ENCODE peak calls at places on chromosome 1, in four cellular contexts. One of them, this sample, is unnamed.

GRCh38 chr1:234721476-234722266 is 111.7 kb upstream of the IRF2BP2 start:
- DNase-seq in K562: no peak
- DNase-seq in HepG2: peak
- DNase-seq in GM12878: no peak
- DNase-seq in this sample: no peak

GRCh38 chr1:236759252-236759859 is 35.7 kb upstream of the MTR start:
- DNase-seq in K562: peak
- DNase-seq in HepG2: peak
- DNase-seq in GM12878: peak
- DNase-seq in this sample: no peak

GRCh38 chr1:6357243-6357929 is 36.2 kb downstream of the ACOT7 start:
- DNase-seq in K562: peak
- DNase-seq in HepG2: no peak
- DNase-seq in GM12878: no peak
- DNase-seq in this sample: peak

GRCh38 chr1:232568906-232569305 is 61.0 kb downstream of the SIPA1L2 start:
- DNase-seq in K562: no peak
- DNase-seq in HepG2: no peak
- DNase-seq in GM12878: no peak
- DNase-seq in this sample: no peak

GRCh38 chr1:21935891-21936365 is 1.2 kb downstream of the HSPG2 start:
- DNase-seq in K562: no peak
- DNase-seq in HepG2: no peak
- DNase-seq in GM12878: no peak
- DNase-seq in this sample: no peak

GRCh38 chr1:163085041-163085903 is 16.1 kb downstream of the RGS4 start:
- DNase-seq in K562: no peak
- DNase-seq in HepG2: no peak
- DNase-seq in GM12878: no peak
- DNase-seq in this sample: no peak

GRCh38 chr1:6053206-6053546 is 7.5 kb downstream of the KCNAB2 start:
- DNase-seq in K562: no peak
- DNase-seq in HepG2: no peak
- DNase-seq in GM12878: no peak
- DNase-seq in this sample: no peak

GRCh38 chr1:41357451-41358151 is 3.6 kb upstream of the FOXO6 start:
- DNase-seq in K562: no peak
- DNase-seq in HepG2: no peak
- DNase-seq in GM12878: no peak
- DNase-seq in this sample: no peak

GRCh38 chr1:177817969-177818872 is 151.6 kb downstream of the SEC16B start:
- DNase-seq in K562: no peak
- DNase-seq in HepG2: no peak
- DNase-seq in GM12878: peak
- DNase-seq in this sample: no peak

GRCh38 chr1:96756789-96757188 is 35.2 kb downstream of the PTBP2 start:
- DNase-seq in K562: no peak
- DNase-seq in HepG2: peak
- DNase-seq in GM12878: no peak
- DNase-seq in this sample: no peak

GRCh38 chr1:172298146-172298545 is 122.3 kb upstream of the C1orf105 start:
- DNase-seq in K562: no peak
- DNase-seq in HepG2: no peak
- DNase-seq in GM12878: peak
- DNase-seq in this sample: no peak
- TF ChIP-seq BRCA1 in K562: no peak
- TF ChIP-seq BRCA1 in HepG2: no peak
- TF ChIP-seq BRCA1 in GM12878: no peak
- TF ChIP-seq BRCA1 in this sample: no peak

DNA sequence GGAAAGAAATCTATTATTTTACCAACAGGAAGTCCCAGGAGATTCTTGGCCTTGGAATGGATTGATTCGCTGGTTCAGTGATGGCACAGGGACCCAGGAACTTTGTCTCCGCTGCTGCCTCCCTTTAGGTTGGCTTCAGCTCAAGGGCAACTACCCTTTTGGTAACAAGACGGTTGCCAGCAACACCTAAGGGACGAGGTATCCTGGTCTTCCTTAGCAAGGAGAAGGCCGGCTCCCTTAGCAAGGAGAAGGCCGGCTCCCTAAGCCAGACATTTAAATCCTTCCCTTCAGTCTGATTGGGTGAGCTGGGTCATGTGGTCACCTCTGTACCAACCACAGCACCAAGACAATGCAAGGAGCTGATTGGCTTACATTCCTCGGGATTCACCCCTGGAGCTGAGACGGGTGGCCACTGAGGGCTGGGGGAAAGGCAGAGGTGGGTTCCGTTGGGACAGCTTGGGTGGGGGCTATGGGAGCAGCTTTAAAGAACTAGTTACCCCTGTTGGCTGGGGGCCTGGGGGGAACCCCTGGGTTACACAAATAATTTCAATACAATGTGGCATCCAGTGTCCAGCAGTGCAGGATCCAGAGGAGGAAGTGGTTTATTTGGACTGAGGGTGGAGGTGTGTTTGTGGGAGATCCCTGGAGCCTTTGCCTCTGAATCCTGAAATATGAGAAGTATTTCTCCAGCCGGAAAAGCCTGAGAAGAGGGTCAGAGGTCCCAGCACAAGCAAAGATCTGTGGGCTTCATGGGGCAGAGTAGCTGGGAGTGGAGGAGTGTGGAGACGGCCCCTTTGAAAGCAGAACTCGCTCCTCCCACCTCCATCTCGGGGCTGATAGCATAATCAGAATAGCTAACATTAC is 20.7 kb upstream of the CLIC4 start:
- DNase-seq in K562: peak
- DNase-seq in HepG2: peak
- DNase-seq in GM12878: no peak
- DNase-seq in this sample: no peak
- TF ChIP-seq BRCA1 in K562: no peak
- TF ChIP-seq BRCA1 in HepG2: no peak
- TF ChIP-seq BRCA1 in GM12878: no peak
- TF ChIP-seq BRCA1 in this sample: no peak

GRCh38 chr1:224541901-224542610 is 74.1 kb upstream of the CNIH3 start:
- DNase-seq in K562: no peak
- DNase-seq in HepG2: no peak
- DNase-seq in GM12878: no peak
- DNase-seq in this sample: no peak

GRCh38 chr1:224544276-224544675 is 71.8 kb upstream of the CNIH3 start:
- DNase-seq in K562: no peak
- DNase-seq in HepG2: no peak
- DNase-seq in GM12878: no peak
- DNase-seq in this sample: no peak

GRCh38 chr1:224541072-224541790 is 74.9 kb upstream of the CNIH3 start:
- DNase-seq in K562: no peak
- DNase-seq in HepG2: no peak
- DNase-seq in GM12878: no peak
- DNase-seq in this sample: no peak

GRCh38 chr1:224543453-224543852 is 72.7 kb upstream of the CNIH3 start:
- DNase-seq in K562: no peak
- DNase-seq in HepG2: no peak
- DNase-seq in GM12878: no peak
- DNase-seq in this sample: no peak

GRCh38 chr1:224542783-224543440 is 73.2 kb upstream of the CNIH3 start:
- DNase-seq in K562: peak
- DNase-seq in HepG2: peak
- DNase-seq in GM12878: no peak
- DNase-seq in this sample: no peak
- TF ChIP-seq BRCA1 in K562: no peak
- TF ChIP-seq BRCA1 in HepG2: no peak
- TF ChIP-seq BRCA1 in GM12878: no peak
- TF ChIP-seq BRCA1 in this sample: no peak

GRCh38 chr1:109782514-109782913 is 18.8 kb upstream of the EPS8L3 start:
- DNase-seq in K562: no peak
- DNase-seq in HepG2: no peak
- DNase-seq in GM12878: no peak
- DNase-seq in this sample: no peak
- TF ChIP-seq BRCA1 in K562: no peak
- TF ChIP-seq BRCA1 in HepG2: no peak
- TF ChIP-seq BRCA1 in GM12878: no peak
- TF ChIP-seq BRCA1 in this sample: no peak

DNA sequence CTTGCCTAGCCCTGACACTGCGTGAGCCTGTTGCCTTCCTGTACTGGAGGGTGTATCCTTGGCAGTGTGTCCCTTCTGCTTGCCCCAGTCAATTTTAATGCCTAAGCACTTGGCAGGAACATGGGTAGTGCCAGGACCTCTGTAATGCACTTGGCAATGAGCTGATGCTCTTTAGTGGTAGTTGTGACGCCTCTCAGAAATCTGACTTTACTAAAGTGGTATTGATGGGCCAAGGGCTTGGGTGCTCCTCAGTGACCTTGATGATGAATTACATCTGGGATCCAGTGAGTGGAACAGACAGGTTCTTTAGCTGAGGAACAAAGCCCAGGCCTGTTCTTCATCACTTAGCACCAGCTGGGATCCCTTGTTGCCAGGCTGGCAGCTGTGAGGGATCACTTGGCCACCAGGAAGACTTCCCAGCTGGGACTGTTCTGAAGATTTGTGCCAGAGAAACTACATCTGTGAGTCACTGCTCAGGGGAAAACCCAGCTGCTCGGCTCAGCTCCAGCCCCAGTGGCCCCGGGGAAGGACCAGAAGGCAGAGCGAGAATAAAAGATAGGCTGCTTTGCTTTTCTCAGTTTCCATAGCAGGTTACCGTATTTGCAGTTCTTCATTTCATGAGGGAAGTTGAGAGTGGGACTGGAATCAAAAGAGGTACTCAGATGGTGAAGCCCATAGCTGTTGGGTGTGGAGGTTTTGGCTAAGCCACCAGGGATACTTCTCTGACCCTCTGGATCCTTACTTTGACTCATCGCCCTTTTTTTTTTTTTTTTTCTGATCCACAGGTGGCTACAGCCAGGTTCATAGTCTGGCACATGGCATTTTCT is 28.5 kb upstream of the KCNA2 start:
- DNase-seq in K562: no peak
- DNase-seq in HepG2: no peak
- DNase-seq in GM12878: peak
- DNase-seq in this sample: no peak
- TF ChIP-seq BRCA1 in K562: no peak
- TF ChIP-seq BRCA1 in HepG2: no peak
- TF ChIP-seq BRCA1 in GM12878: no peak
- TF ChIP-seq BRCA1 in this sample: no peak

DNA sequence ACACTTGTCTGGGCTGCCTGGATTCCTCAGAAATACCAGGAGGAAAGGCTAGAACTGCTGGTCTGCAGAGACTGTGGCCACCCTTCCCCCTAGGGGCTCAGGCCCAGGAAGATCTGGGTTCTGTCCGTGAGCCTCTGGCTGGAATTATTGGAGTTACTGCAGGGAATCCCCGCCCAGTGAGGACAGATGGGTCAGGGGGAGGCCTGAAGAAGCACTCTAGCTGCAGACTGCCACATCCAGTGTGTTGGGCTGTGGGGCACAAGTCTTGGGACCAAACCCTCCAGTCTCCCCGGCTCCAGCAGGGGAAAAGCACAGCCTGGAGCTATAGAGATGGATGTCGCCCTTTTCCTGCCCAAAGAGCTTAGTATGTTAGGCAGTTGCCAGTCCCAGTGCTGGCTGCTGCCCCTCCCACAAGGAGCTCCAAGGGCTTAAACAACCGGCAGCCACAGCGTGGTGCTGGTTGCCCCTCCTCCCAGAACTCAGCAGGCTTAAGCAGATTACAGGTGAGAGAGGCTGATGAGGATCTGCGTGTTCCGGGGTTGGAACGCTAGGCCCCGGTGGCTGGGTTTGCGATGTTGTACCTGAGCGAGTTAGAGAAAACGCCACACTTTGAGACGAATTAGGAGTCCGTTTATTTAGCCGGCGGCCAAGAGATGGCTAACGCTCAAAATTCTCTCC is 255.5 kb upstream of the LRRC7 start:
- DNase-seq in K562: no peak
- DNase-seq in HepG2: no peak
- DNase-seq in GM12878: no peak
- DNase-seq in this sample: peak
- TF ChIP-seq BRCA1 in K562: no peak
- TF ChIP-seq BRCA1 in HepG2: no peak
- TF ChIP-seq BRCA1 in GM12878: no peak
- TF ChIP-seq BRCA1 in this sample: no peak

DNA sequence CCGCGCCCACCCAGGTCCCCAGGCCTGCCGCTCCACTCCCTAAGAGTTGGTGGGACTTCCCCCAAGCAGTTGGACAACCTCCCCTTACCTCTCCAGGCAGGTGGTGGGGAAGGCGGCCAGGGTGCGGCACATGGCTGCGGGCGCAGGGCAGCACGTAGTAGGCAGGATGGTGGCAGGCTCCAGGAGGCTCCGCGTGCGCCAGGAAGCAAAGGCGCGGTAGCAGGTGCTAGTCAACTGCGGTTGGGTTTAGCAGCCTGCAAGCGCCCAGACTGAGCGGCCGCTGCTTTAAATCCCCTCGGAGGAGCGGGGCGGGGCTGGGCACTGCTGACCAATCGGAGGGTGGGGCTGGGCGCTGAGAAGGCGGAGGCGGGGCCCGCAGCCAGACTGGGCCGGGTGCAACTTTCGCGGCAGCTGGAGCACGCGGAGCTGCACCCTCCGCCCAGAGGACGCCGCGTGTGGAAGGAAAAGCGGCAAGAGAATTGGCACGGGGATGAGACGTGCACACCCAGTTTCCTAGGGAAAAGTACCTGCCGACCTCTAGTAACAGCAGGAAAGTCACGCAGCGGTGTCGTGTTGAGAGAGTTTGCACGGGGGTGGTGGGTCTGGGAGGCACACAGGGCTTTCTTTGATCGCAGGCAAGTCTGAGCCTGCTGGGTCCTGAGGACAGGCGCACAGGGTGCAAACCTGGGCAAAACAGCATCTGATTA is at the start of gene RGS16:
- DNase-seq in K562: peak
- DNase-seq in HepG2: no peak
- DNase-seq in GM12878: peak
- DNase-seq in this sample: peak
- TF ChIP-seq BRCA1 in K562: no peak
- TF ChIP-seq BRCA1 in HepG2: no peak
- TF ChIP-seq BRCA1 in GM12878: no peak
- TF ChIP-seq BRCA1 in this sample: no peak

GRCh38 chr1:188050250-188050649 is 1221.5 kb downstream of the PLA2G4A start:
- DNase-seq in K562: no peak
- DNase-seq in HepG2: no peak
- DNase-seq in GM12878: no peak
- DNase-seq in this sample: no peak

GRCh38 chr1:188058801-188059200 is 1230.1 kb downstream of the PLA2G4A start:
- DNase-seq in K562: no peak
- DNase-seq in HepG2: no peak
- DNase-seq in GM12878: no peak
- DNase-seq in this sample: no peak

GRCh38 chr1:188061881-188062280 is 1233.1 kb downstream of the PLA2G4A start:
- DNase-seq in K562: no peak
- DNase-seq in HepG2: no peak
- DNase-seq in GM12878: no peak
- DNase-seq in this sample: no peak

GRCh38 chr1:188055921-188056505 is 1227.3 kb downstream of the PLA2G4A start:
- DNase-seq in K562: no peak
- DNase-seq in HepG2: no peak
- DNase-seq in GM12878: no peak
- DNase-seq in this sample: no peak
- TF ChIP-seq BRCA1 in K562: no peak
- TF ChIP-seq BRCA1 in HepG2: no peak
- TF ChIP-seq BRCA1 in GM12878: no peak
- TF ChIP-seq BRCA1 in this sample: no peak

GRCh38 chr1:53763911-53764310 is 24.9 kb upstream of the GLIS1 start:
- DNase-seq in K562: no peak
- DNase-seq in HepG2: no peak
- DNase-seq in GM12878: no peak
- DNase-seq in this sample: no peak
- TF ChIP-seq BRCA1 in K562: no peak
- TF ChIP-seq BRCA1 in HepG2: no peak
- TF ChIP-seq BRCA1 in GM12878: no peak
- TF ChIP-seq BRCA1 in this sample: no peak